ENCODE peak calls at places on chromosomes 1 and 21, in eight cellular contexts. S is stimulated activated naive CD8-positive, alpha-beta T cell treated with anti-CD3 and anti-CD28 coated beads, Interleukin-15, Interleukin-2, amounts not matched to agents 100 U/mL and 50 U/mL, for 24 hours; T is activated naive CD4-positive, alpha-beta T cell; H is AML-193; K is EL; P is gastrocnemius medialis; W is memory B cell; M is psoas muscle. I is an unnamed sample.

GRCh38 chr1:13828454-13829151 is 128.6 kb downstream of the PRDM2 start:
- DNase-seq in M (no peak), T (no peak), P (no peak), H (no peak), W (no peak), K (no peak), S (peak; percentile 55), I (peak; percentile 73)

GRCh38 chr1:108878678-108879077 is 1.9 kb downstream of the GPSM2 start:
- DNase-seq in P (no peak), W (no peak), T (no peak), M (no peak), K (no peak), S (no peak), H (no peak), I (peak; percentile 48)

GRCh38 chr21:32335601-32336575 is 37.2 kb downstream of the MRAP start:
- DNase-seq in M (no peak), T (no peak), W (no peak), K (no peak), P (no peak), H (no peak), S (no peak), I (no peak)

GRCh38 chr1:172429324-172430127 is 9.0 kb downstream of the C1orf105 start:
- DNase-seq in K (peak; percentile 64), H (peak; percentile 82), M (no peak), W (no peak), P (no peak), T (no peak), S (peak; percentile 39), I (peak; percentile 30)

GRCh38 chr1:30714536-30715090 is 8.8 kb downstream of the MATN1 start:
- DNase-seq in H (no peak), P (no peak), S (no peak), K (no peak), M (no peak), T (no peak), W (no peak), I (no peak)

GRCh38 chr1:31101147-31101502 is 35.6 kb upstream of the PUM1 start:
- DNase-seq in W (no peak), K (peak; percentile 72), H (no peak), P (no peak), M (no peak), S (no peak), T (no peak), I (no peak)

GRCh38 chr1:209895709-209896108 is 42.3 kb upstream of the SYT14 start:
- DNase-seq in S (no peak), K (peak; percentile 71), H (no peak), T (no peak), W (no peak), M (no peak), P (no peak), I (no peak)

GRCh38 chr1:90475623-90476022 is 241.5 kb downstream of the BARHL2 start:
- DNase-seq in H (no peak), P (no peak), S (no peak), K (no peak), T (no peak), W (no peak), M (no peak), I (no peak)

GRCh38 chr1:29453502-29454240 is 217.3 kb downstream of the PTPRU start:
- DNase-seq in K (peak; percentile 54), T (no peak), W (no peak), H (peak; percentile 22), S (no peak), P (no peak), M (no peak), I (peak; percentile 46)

GRCh38 chr1:32990887-32991286 is 26.3 kb upstream of the RNF19B start:
- DNase-seq in H (no peak), S (no peak), P (no peak), W (no peak), M (no peak), K (no peak), T (no peak), I (no peak)

GRCh38 chr1:7298749-7299151 is 472.3 kb upstream of the VAMP3 start:
- DNase-seq in M (no peak), K (peak; percentile 66), P (no peak), S (no peak), T (no peak), H (no peak), W (no peak), I (no peak)

GRCh38 chr1:188706742-188707141 is 1770.9 kb downstream of the BRINP3 start:
- DNase-seq in T (no peak), M (no peak), P (no peak), S (no peak), H (no peak), K (peak; percentile 43), W (no peak), I (no peak)

GRCh38 chr1:85148524-85149250 is 52.1 kb downstream of the SYDE2 start:
- DNase-seq in M (no peak), T (no peak), P (no peak), S (peak; percentile 14), K (peak; percentile 76), W (no peak), H (no peak), I (no peak)

GRCh38 chr1:2642131-2642559 is 9.3 kb upstream of the MMEL1 start:
- DNase-seq in S (no peak), T (no peak), H (no peak), W (no peak), K (no peak), P (no peak), M (no peak), I (no peak)

GRCh38 chr1:25695066-25695990 is 78.7 kb downstream of the MAN1C1 start:
- DNase-seq in T (no peak), K (peak; percentile 96), H (peak; percentile 47), M (peak; percentile 83), S (no peak), W (no peak), P (peak; percentile 75), I (no peak)

GRCh38 chr21:37208741-37209225 is 58.4 kb downstream of the VPS26C start:
- DNase-seq in P (peak; percentile 31), H (no peak), M (no peak), K (no peak), S (no peak), W (peak; percentile 47), T (no peak), I (no peak)

GRCh38 chr1:39199593-39199992 is 4.9 kb upstream of the MACF1 start:
- DNase-seq in T (no peak), K (no peak), H (no peak), S (no peak), W (no peak), M (no peak), P (no peak), I (no peak)

GRCh38 chr1:187143783-187144182 is 315.0 kb downstream of the PLA2G4A start:
- DNase-seq in P (no peak), T (no peak), M (no peak), K (no peak), S (no peak), W (no peak), H (no peak), I (no peak)